ENCODE peak calls at places on chromosome 1, in six cellular contexts. V is RWPE1, O is ovary, U is uterus, B is heart left ventricle, I is substantia nigra. Z is an unnamed sample.

GRCh38 chr1:36320767-36321118 is 2.7 kb downstream of the EVA1B start:
- DNase-seq in V (no peak), O (no peak), U (peak; percentile 36), B (no peak), I (no peak), Z (no peak)

GRCh38 chr1:203839081-203839480 is 22.3 kb upstream of the SNRPE start:
- DNase-seq in V (no peak), O (no peak), U (no peak), B (no peak), I (no peak), Z (peak; percentile 84)

GRCh38 chr1:156386949-156387898 is 18.2 kb downstream of the RHBG start:
- DNase-seq in V (no peak), O (no peak), U (no peak), B (no peak), I (no peak), Z (no peak)

GRCh38 chr1:157073944-157074685 is 25.5 kb downstream of the ETV3L start:
- DNase-seq in V (no peak), O (peak; percentile 75), U (peak; percentile 62), B (peak; percentile 74), I (peak; percentile 62), Z (peak; percentile 67)

GRCh38 chr1:965526-966134 is 652 bp upstream of the PLEKHN1 start:
- DNase-seq in V (no peak), O (no peak), U (no peak), B (no peak), I (no peak), Z (no peak)

GRCh38 chr1:23103001-23103879 is 65.4 kb downstream of the LUZP1 start:
- DNase-seq in V (peak; percentile 38), O (no peak), U (no peak), B (no peak), I (no peak), Z (peak; percentile 57)

GRCh38 chr1:90176530-90176929 is 181.6 kb downstream of the ZNF326 start:
- DNase-seq in V (no peak), O (no peak), U (no peak), B (no peak), I (no peak), Z (peak; percentile 3)

GRCh38 chr1:64121766-64122385 is 81.5 kb upstream of the UBE2U start:
- DNase-seq in V (peak; percentile 8), O (no peak), U (no peak), B (no peak), I (no peak), Z (no peak)

GRCh38 chr1:65247419-65248359 is 61.7 kb upstream of the DNAJC6 start:
- DNase-seq in V (peak; percentile 56), O (no peak), U (peak; percentile 19), B (peak; percentile 21), I (peak; percentile 37), Z (peak; percentile 83)

GRCh38 chr1:3625151-3625907 is 514 bp downstream of the TPRG1L start:
- DNase-seq in V (peak; percentile 52), O (no peak), U (no peak), B (no peak), I (no peak), Z (peak; percentile 53)

DNA sequence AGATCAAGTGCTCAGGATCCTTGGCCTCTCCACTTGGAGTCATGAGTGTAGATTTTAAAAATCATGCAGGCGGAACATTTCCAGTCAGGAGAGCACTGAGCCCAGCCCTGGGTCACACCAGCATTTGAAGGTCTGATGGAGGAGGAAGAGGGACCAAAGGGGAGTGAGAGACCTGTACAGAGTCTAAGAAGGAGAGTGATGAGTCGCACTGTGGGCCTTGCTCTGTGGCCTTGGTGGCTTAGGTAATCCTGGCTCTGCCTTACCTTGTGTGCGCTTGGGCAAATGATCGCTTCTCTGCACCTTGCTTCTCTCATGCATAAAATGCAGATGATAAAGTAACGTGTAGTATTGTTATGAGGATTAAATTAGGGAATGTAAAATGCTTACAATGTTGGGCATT is 225.3 kb downstream of the SDCCAG8 start:
- DNase-seq in V (no peak), O (no peak), U (no peak), B (no peak), I (no peak), Z (no peak)
- H3K27ac ChIP-seq in V (peak overlapping the region; percentile 43), O (no peak overlapping the region), U (no peak overlapping the region), B (no peak overlapping the region), I (no peak overlapping the region), Z (no peak overlapping the region)

GRCh38 chr1:109386054-109386717 is 11.5 kb downstream of the SORT1 start:
- DNase-seq in V (no peak), O (no peak), U (no peak), B (no peak), I (no peak), Z (no peak)

GRCh38 chr1:109381573-109381972 is 16.1 kb downstream of the SORT1 start:
- DNase-seq in V (no peak), O (no peak), U (no peak), B (no peak), I (no peak), Z (no peak)

GRCh38 chr1:109385417-109385816 is 12.3 kb downstream of the SORT1 start:
- DNase-seq in V (no peak), O (no peak), U (peak; percentile 42), B (peak; percentile 63), I (peak; percentile 45), Z (no peak)

GRCh38 chr1:109383087-109383779 is 14.5 kb downstream of the SORT1 start:
- DNase-seq in V (no peak), O (no peak), U (no peak), B (no peak), I (no peak), Z (no peak)

GRCh38 chr1:109383850-109384249 is 13.9 kb downstream of the SORT1 start:
- DNase-seq in V (no peak), O (no peak), U (no peak), B (no peak), I (no peak), Z (no peak)
- H3K27ac ChIP-seq in V (no peak overlapping the region), O (no peak overlapping the region), U (no peak overlapping the region), B (peak overlapping the region; percentile 83), I (peak overlapping the region; percentile 21), Z (peak overlapping the region; percentile 47)

GRCh38 chr1:231631717-231632116 is 5.1 kb downstream of the DISC1 start:
- DNase-seq in V (no peak), O (no peak), U (no peak), B (no peak), I (no peak), Z (no peak)
- H3K27ac ChIP-seq in V (no peak overlapping the region), O (no peak overlapping the region), U (no peak overlapping the region), B (no peak overlapping the region), I (no peak overlapping the region), Z (no peak overlapping the region)

DNA sequence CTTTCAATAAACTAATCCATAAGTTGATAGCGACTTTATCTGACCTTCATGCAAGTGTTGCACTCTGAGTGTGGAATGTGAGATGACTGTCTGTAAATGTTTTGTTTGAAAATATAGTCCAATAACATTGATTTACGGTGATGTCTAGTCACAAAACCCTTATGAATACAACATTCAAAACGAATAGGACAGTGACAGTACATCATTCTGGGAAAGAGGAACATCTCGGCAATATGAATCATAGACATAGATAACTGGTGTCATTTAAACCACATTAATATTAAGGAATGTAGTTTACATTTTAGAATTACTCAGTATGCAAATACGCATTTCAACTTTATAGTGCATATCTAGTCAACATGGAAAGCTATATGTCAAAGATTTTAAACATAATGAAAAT is 1311.6 kb upstream of the ADGRL4 start:
- DNase-seq in V (no peak), O (no peak), U (no peak), B (no peak), I (no peak), Z (no peak)
- H3K27ac ChIP-seq in V (no peak overlapping the region), O (no peak overlapping the region), U (no peak overlapping the region), B (no peak overlapping the region), I (no peak overlapping the region), Z (no peak overlapping the region)

GRCh38 chr1:15579683-15580047 is 5.2 kb downstream of the AGMAT start:
- DNase-seq in V (no peak), O (no peak), U (no peak), B (no peak), I (no peak), Z (no peak)
- H3K27ac ChIP-seq in V (no peak overlapping the region), O (no peak overlapping the region), U (no peak overlapping the region), B (no peak overlapping the region), I (no peak overlapping the region), Z (no peak overlapping the region)

DNA sequence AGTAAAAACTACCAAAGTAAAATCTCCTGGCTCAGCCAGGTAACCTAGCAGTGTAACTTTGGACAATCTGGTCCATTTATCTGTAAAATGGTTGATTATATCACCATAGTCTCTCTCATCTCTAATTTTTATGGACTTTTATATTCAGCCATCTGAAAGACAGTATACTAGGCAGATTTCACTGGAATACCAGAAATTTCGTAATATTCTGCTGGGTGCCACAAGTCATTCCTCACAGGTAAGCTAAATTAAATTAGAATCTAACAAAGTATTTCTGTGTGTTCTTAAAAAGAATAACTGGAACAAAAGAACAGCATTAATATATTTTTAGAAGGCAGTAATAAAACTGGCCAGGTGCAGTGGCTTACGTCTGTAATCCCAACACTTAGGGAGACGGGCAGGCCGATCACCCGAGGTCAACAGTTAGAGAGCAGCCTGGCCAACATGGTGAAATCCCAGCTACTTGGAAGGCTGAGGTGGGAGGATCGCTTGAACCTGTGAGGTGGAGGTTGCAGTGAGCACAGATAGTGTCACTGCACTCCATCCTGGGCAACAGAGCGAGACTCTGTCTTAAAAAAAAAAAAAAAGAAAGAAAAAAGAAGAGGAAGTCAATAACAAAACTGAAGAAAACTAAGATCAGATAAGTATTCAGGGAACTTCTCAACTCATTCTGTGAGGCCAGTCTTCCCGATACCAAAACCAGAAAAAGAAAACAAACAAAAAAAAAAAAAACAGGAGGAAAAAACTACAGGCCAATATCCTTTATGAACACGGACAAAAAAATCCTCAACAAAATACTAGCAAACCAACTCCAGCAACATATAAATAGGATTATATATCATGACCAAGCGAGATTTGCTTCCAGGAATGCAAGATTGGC is 35.9 kb downstream of the PIK3R3 start:
- DNase-seq in V (no peak), O (no peak), U (no peak), B (no peak), I (no peak), Z (no peak)
- H3K27ac ChIP-seq in V (no peak overlapping the region), O (no peak overlapping the region), U (no peak overlapping the region), B (no peak overlapping the region), I (no peak overlapping the region), Z (no peak overlapping the region)

Z was measured in brain microvascular endothelial cell.